ENCODE peak calls at places on chromosomes 1 and 21, in five cellular contexts. Y is KG1, R is fibroblast of pulmonary artery, D is fibroblast of lung, A is transverse colon. J is an unnamed sample.

GRCh38 chr1:46772571-46772970 is 26.3 kb upstream of the CYP4B1 start:
- DNase-seq in Y (no peak), R (no peak), D (no peak), A (no peak), J (no peak)

GRCh38 chr21:32135401-32136363 is 143.2 kb downstream of the MIS18A start:
- DNase-seq in Y (no peak), R (no peak), D (no peak), A (no peak), J (no peak)

GRCh38 chr1:24048205-24048869 is 63.6 kb downstream of the MYOM3 start:
- DNase-seq in Y (no peak), R (no peak), D (no peak), A (no peak), J (no peak)

GRCh38 chr1:2135866-2136265 is 58.7 kb downstream of the FAAP20 start:
- DNase-seq in Y (no peak), R (no peak), D (no peak), A (no peak), J (no peak)

GRCh38 chr1:40132383-40133121 is 28.6 kb upstream of the RLF start:
- DNase-seq in Y (no peak), R (no peak), D (peak; percentile 6), A (no peak), J (no peak)

GRCh38 chr1:169484683-169485426 is 889 bp downstream of the SLC19A2 start:
- DNase-seq in Y (peak; percentile 43), R (peak; percentile 81), D (peak; percentile 82), A (peak; percentile 57), J (peak; percentile 63)

GRCh38 chr1:31704261-31705079 is 653 bp upstream of the COL16A1 start:
- DNase-seq in Y (no peak), R (peak; percentile 53), D (peak; percentile 90), A (peak; percentile 44), J (peak; percentile 81)

GRCh38 chr1:96416111-96416595 is 305.4 kb upstream of the PTBP2 start:
- DNase-seq in Y (no peak), R (peak; percentile 99), D (peak; percentile 100), A (peak; percentile 9), J (no peak)

J was measured in stomach.